ENCODE peak calls at places on chromosomes 2 and 18, in nine cellular contexts. Q, D, V, K, J, G, P, T and L are unnamed samples. For H3K9me3, the result is how much of the 10 kb centered on the place peaks cover.

GRCh38 chr18:68564961-68565360 is 149.9 kb downstream of the TMX3 start:
- DNase-seq in V (no peak), J (no peak), T (no peak), Q (no peak), D (no peak), K (no peak), G (no peak), P (no peak), L (no peak)

GRCh38 chr2:10566021-10566420 is 117.9 kb upstream of the ODC1 start:
- DNase-seq in P (no peak), J (no peak), Q (no peak), V (no peak), K (no peak), D (no peak), G (no peak), T (no peak), L (no peak)

GRCh38 chr2:128775401-128776285 is 457.0 kb upstream of the HS6ST1 start:
- DNase-seq in P (no peak), J (peak), V (no peak), D (peak), G (no peak), T (no peak), Q (no peak), K (no peak), L (no peak)

GRCh38 chr18:2914185-2914584 is 67.4 kb downstream of the EMILIN2 start:
- DNase-seq in J (peak), D (peak), T (no peak), Q (no peak), V (no peak), G (no peak), K (peak), P (no peak), L (no peak)

GRCh38 chr2:207805566-207806226 is 36.0 kb upstream of the FZD5 start:
- DNase-seq in V (no peak), T (no peak), D (no peak), J (no peak), G (no peak), K (no peak), P (no peak), Q (no peak), L (no peak)

GRCh38 chr18:13725566-13726227 is 661 bp downstream of the FAM210A start:
- DNase-seq in K (no peak), Q (peak), P (no peak), G (no peak), J (peak), V (peak), D (no peak), T (peak), L (no peak)

GRCh38 chr2:186093168-186093567 is 354.6 kb downstream of the FSIP2 start:
- DNase-seq in J (no peak), V (no peak), Q (no peak), D (no peak), G (no peak), K (no peak), P (no peak), T (no peak), L (no peak)

GRCh38 chr2:1047485-1047884 is 96.8 kb downstream of the SNTG2 start:
- DNase-seq in Q (peak), P (no peak), K (no peak), T (no peak), G (no peak), J (no peak), V (peak), D (no peak), L (no peak)

GRCh38 chr2:20618886-20619521 is 31.9 kb downstream of the HS1BP3 start:
- DNase-seq in T (no peak), D (peak), J (no peak), Q (no peak), G (peak), P (no peak), V (no peak), K (peak), L (no peak)

GRCh38 chr2:38074047-38074774 is 1.7 kb downstream of the CYP1B1 start:
- DNase-seq in P (no peak), T (no peak), K (peak), V (peak), G (no peak), J (no peak), Q (peak), D (no peak), L (no peak)

GRCh38 chr2:103738108-103738507 is 976.3 kb downstream of the TMEM182 start:
- DNase-seq in D (no peak), T (no peak), J (no peak), K (no peak), V (no peak), G (no peak), Q (no peak), P (no peak), L (no peak)
- H3K9me3 ChIP-seq in D (under half), T (under half), J (under half), K (under half), V (under half), G (under half), Q (under half), P (under half), L (under half)

GRCh38 chr2:25295654-25296053 is 46.1 kb downstream of the DNMT3A start:
- DNase-seq in J (no peak), K (no peak), G (no peak), Q (no peak), P (no peak), D (no peak), T (no peak), V (no peak), L (no peak)
- H3K9me3 ChIP-seq in J (under half), K (under half), G (under half), Q (under half), P (under half), D (under half), T (under half), V (under half), L (under half)

DNA sequence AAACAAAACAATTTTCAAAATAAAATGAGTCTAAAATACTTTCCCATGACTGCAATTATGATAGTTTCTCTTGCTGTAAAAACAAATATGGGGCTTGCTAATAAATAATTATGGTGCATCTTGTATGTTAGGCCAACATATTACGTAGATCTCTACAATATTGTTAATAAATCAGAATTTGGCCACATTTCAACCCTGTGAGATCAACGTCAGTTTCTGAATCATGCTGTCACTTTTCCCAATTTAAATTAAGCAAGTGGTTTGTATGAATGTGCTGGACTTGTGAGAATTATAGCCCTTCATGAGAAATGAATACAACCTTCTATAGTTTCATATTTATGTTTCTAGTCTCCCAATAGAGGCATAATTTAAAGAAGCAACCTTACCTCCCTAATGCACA is 808.9 kb downstream of the SUCLG1 start:
- DNase-seq in J (no peak), P (no peak), V (no peak), D (no peak), T (no peak), K (no peak), G (no peak), Q (no peak), L (no peak)
- H3K9me3 ChIP-seq in J (under half), P (under half), V (under half), D (under half), T (under half), K (under half), G (under half), Q (under half), L (under half)

GRCh38 chr2:239772721-239773120 is 252.4 kb downstream of the NDUFA10 start:
- DNase-seq in K (no peak), P (peak), V (no peak), D (peak), Q (no peak), G (no peak), T (no peak), J (no peak), L (no peak)
- H3K9me3 ChIP-seq in K (under half), P (under half), V (under half), D (under half), Q (under half), G (under half), T (under half), J (under half), L (under half)

DNA sequence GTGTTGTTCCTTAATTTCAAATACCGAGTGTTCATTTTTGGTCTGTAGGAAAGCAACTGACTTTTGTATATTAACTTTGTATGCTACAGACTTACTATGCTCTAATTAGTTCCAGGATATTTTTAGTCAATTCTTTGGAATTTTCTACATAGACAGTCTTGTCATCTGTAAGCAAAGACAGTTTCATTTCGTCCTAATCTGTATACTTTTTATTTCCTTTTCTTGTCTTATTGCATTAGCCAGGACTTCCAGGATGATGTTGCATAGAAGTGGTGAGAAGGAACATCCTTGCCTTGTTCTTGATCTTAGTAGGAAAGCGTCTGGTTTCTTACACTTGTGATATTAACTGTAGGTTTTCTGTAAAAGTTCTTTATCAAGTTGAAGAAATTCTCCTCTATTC is 56.5 kb downstream of the EPC2 start:
- DNase-seq in V (no peak), Q (no peak), P (no peak), G (no peak), K (no peak), J (no peak), D (no peak), T (no peak), L (no peak)
- H3K9me3 ChIP-seq in V (under half), Q (under half), P (under half), G (under half), K (under half), J (under half), D (under half), T (under half), L (under half)